ENCODE peak calls at places on chromosomes 5 and 9, in ten cellular contexts. P is PC-3; O is T-helper 1 cell; M is activated CD4-positive, alpha-beta memory T cell treated with anti-CD3 and anti-CD28 coated beads, Interleukin-2, amount 10 ng/mL, durations not matched to agents 7 days and 5 days; J is testis; X is NCI-H345; A is NCI-H774; I is ovary; B is putamen; E is HepG2. V is an unnamed sample.

GRCh38 chr9:1005043-1005667 is 28.7 kb downstream of the DMRT3 start:
- DNase-seq in I (no peak), E (peak), J (peak), A (peak), X (peak), P (peak), O (no peak), B (peak), M (peak), V (no peak)

GRCh38 chr9:135906291-135907005 is 898 bp downstream of the CAMSAP1 start:
- DNase-seq in O (no peak), E (no peak), J (peak), B (no peak), X (no peak), P (peak), A (no peak), M (peak), I (peak), V (no peak)

GRCh38 chr9:81822263-81822865 is 105.9 kb upstream of the SPATA31D4 start:
- DNase-seq in B (no peak), O (no peak), M (no peak), A (no peak), X (no peak), J (no peak), I (no peak), E (no peak), P (no peak), V (no peak)

GRCh38 chr5:74838262-74838661 is 27.9 kb downstream of the FAM169A start:
- DNase-seq in J (no peak), O (no peak), M (no peak), B (no peak), X (no peak), I (no peak), A (no peak), P (no peak), E (no peak), V (no peak)

GRCh38 chr5:173640166-173640804 is 23.8 kb upstream of the BOD1 start:
- DNase-seq in E (no peak), I (no peak), P (no peak), X (no peak), O (no peak), J (no peak), B (no peak), M (no peak), A (no peak), V (no peak)

GRCh38 chr9:136059851-136060670 is 35.0 kb downstream of the NACC2 start:
- DNase-seq in A (no peak), O (no peak), P (no peak), X (no peak), J (no peak), E (no peak), B (no peak), I (no peak), M (no peak), V (no peak)

GRCh38 chr5:42951169-42951846 is 88.8 kb downstream of the ANXA2R start:
- DNase-seq in M (peak), A (peak), O (peak), P (no peak), J (no peak), E (no peak), X (peak), I (peak), B (no peak), V (peak)

GRCh38 chr9:32716955-32717354 is 66.4 kb upstream of the TMEM215 start:
- DNase-seq in B (no peak), E (no peak), X (no peak), M (no peak), O (no peak), P (no peak), J (no peak), I (no peak), A (no peak), V (no peak)

GRCh38 chr5:112485802-112486427 is 66.8 kb upstream of the EPB41L4A start:
- DNase-seq in J (no peak), E (peak), I (no peak), B (no peak), P (no peak), M (no peak), X (no peak), A (no peak), O (no peak), V (no peak)

GRCh38 chr5:122831984-122832383 is 13.4 kb upstream of the SNX24 start:
- DNase-seq in I (no peak), J (no peak), A (no peak), E (no peak), P (no peak), M (no peak), X (no peak), B (no peak), O (no peak), V (no peak)

GRCh38 chr5:110268283-110268682 is 458.2 kb downstream of the TMEM232 start:
- DNase-seq in A (no peak), B (no peak), E (no peak), X (no peak), J (no peak), I (no peak), P (no peak), M (no peak), O (no peak), V (no peak)

GRCh38 chr5:172714491-172715420 is 56.2 kb downstream of the DUSP1 start:
- DNase-seq in J (peak), A (peak), M (peak), P (peak), O (peak), B (peak), E (peak), X (peak), I (peak), V (peak)

GRCh38 chr9:89461302-89461701 is 36.6 kb downstream of the SEMA4D start:
- DNase-seq in I (no peak), M (no peak), A (no peak), E (no peak), O (no peak), B (no peak), P (peak), X (no peak), J (no peak), V (no peak)

GRCh38 chr5:76690704-76691469 is 25.0 kb upstream of the F2R start:
- DNase-seq in M (no peak), O (no peak), A (no peak), B (no peak), E (peak), J (no peak), I (no peak), P (peak), X (no peak), V (no peak)

GRCh38 chr5:145854651-145855258 is 18.1 kb downstream of the GRXCR2 start:
- DNase-seq in P (peak), A (no peak), I (no peak), J (no peak), X (no peak), E (peak), M (no peak), O (no peak), B (no peak), V (no peak)

GRCh38 chr5:88480245-88480644 is 211.6 kb upstream of the TMEM161B start:
- DNase-seq in A (peak), O (no peak), P (no peak), X (no peak), I (no peak), B (peak), M (no peak), E (no peak), J (no peak), V (no peak)

GRCh38 chr5:55308254-55308836 is 556 bp downstream of the MTREX start:
- DNase-seq in M (peak), J (peak), X (no peak), P (no peak), E (peak), A (peak), I (no peak), O (no peak), B (no peak), V (no peak)

GRCh38 chr5:34008721-34009120 is 871 bp upstream of the AMACR start:
- DNase-seq in I (no peak), O (no peak), M (no peak), E (no peak), P (no peak), J (no peak), X (no peak), B (peak), A (no peak), V (no peak)

GRCh38 chr5:181189962-181190710 is 14.9 kb downstream of the TRIM7 start:
- DNase-seq in M (peak), J (peak), B (no peak), E (no peak), P (no peak), I (peak), A (no peak), X (no peak), O (peak), V (no peak)

GRCh38 chr5:13250450-13251291 is 693.8 kb downstream of the DNAH5 start:
- DNase-seq in P (peak), X (no peak), A (no peak), I (no peak), M (no peak), J (no peak), E (peak), O (no peak), B (no peak), V (no peak)

GRCh38 chr9:125432715-125433385 is 171.2 kb downstream of the GAPVD1 start:
- DNase-seq in A (no peak), P (no peak), O (no peak), M (no peak), E (no peak), X (no peak), I (no peak), B (no peak), J (no peak), V (peak)

GRCh38 chr5:82045526-82046267 is 73.9 kb downstream of the ATG10 start:
- DNase-seq in E (no peak), I (no peak), O (no peak), P (peak), X (no peak), J (no peak), B (peak), A (no peak), M (no peak), V (no peak)

GRCh38 chr9:69307446-69308216 is 17.4 kb upstream of the ENTREP1 start:
- DNase-seq in P (no peak), M (no peak), E (no peak), O (no peak), A (no peak), X (no peak), B (no peak), J (no peak), I (no peak), V (no peak)

GRCh38 chr5:78339591-78340450 is 20.6 kb upstream of the SCAMP1 start:
- DNase-seq in E (no peak), J (no peak), O (no peak), B (no peak), X (no peak), M (no peak), P (no peak), A (no peak), I (no peak), V (no peak)

V was measured in natural killer cell treated with Interleukin-12 subunit alpha and Interleukin-12 subunit beta and Interleukin-15 and Interleukin-18, amount 100 ng/mL, for 72 hours.